ENCODE peak calls at places on chromosomes 7 and 10, in eight cellular contexts. W is choroid plexus epithelial cell; R is CD8-positive, alpha-beta T cell; L is foreskin fibroblast; E is colonic mucosa; O is Karpas-422; B is brain microvascular endothelial cell; Q is epithelial cell of proximal tubule. K is an unnamed sample.
A peak's percentile ranks its signal among the peaks of the same experiment; 100 is the strongest.

GRCh38 chr7:151409555-151410404 is at the start of gene WDR86:
- DNase-seq in W (peak; percentile 45), R (no peak), L (no peak), E (no peak), O (no peak), B (no peak), Q (no peak), K (no peak)

GRCh38 chr7:157660971-157661610 is 324.3 kb downstream of the DNAJB6 start:
- DNase-seq in W (no peak), R (no peak), L (no peak), E (no peak), O (no peak), B (no peak), Q (no peak), K (no peak)

GRCh38 chr7:1738511-1738910 is 68.4 kb downstream of the ELFN1 start:
- DNase-seq in W (no peak), R (no peak), L (no peak), E (no peak), O (no peak), B (no peak), Q (no peak), K (no peak)

GRCh38 chr10:30562787-30563186 is 66.8 kb downstream of the LYZL2 start:
- DNase-seq in W (no peak), R (no peak), L (no peak), E (no peak), O (no peak), B (no peak), Q (no peak), K (peak; percentile 78)

GRCh38 chr7:761101-761500 is 34.0 kb upstream of the PRKAR1B start:
- DNase-seq in W (no peak), R (no peak), L (no peak), E (no peak), O (no peak), B (no peak), Q (no peak), K (no peak)

GRCh38 chr7:132972745-132973144 is 109.1 kb downstream of the CHCHD3 start:
- DNase-seq in W (no peak), R (no peak), L (no peak), E (no peak), O (no peak), B (no peak), Q (no peak), K (no peak)

GRCh38 chr10:3672220-3672619 is 112.8 kb downstream of the KLF6 start:
- DNase-seq in W (no peak), R (no peak), L (peak; percentile 9), E (no peak), O (no peak), B (no peak), Q (no peak), K (no peak)

GRCh38 chr10:29858352-29859267 is 200.8 kb downstream of the JCAD start:
- DNase-seq in W (peak; percentile 79), R (no peak), L (peak; percentile 93), E (peak; percentile 59), O (no peak), B (peak; percentile 52), Q (peak; percentile 52), K (no peak)

GRCh38 chr10:5550621-5551530 is 26.1 kb downstream of the CALML3 start:
- DNase-seq in W (peak; percentile 54), R (no peak), L (peak; percentile 29), E (peak; percentile 49), O (no peak), B (peak; percentile 44), Q (no peak), K (no peak)

GRCh38 chr7:111527545-111527944 is 34.7 kb downstream of the IMMP2L start:
- DNase-seq in W (no peak), R (no peak), L (no peak), E (no peak), O (peak; percentile 68), B (no peak), Q (no peak), K (no peak)

GRCh38 chr7:77464589-77464988 is 48.4 kb upstream of the GSAP start:
- DNase-seq in W (no peak), R (no peak), L (no peak), E (no peak), O (no peak), B (no peak), Q (no peak), K (no peak)

GRCh38 chr10:49762566-49762877 is 399 bp upstream of the OGDHL start:
- DNase-seq in W (no peak), R (no peak), L (no peak), E (no peak), O (no peak), B (no peak), Q (no peak), K (no peak)

GRCh38 chr7:86645676-86646276 is 2.1 kb downstream of the GRM3 start:
- DNase-seq in W (no peak), R (no peak), L (no peak), E (no peak), O (no peak), B (no peak), Q (no peak), K (no peak)

GRCh38 chr7:86645174-86645566 is 1.5 kb downstream of the GRM3 start:
- DNase-seq in W (no peak), R (no peak), L (no peak), E (no peak), O (no peak), B (no peak), Q (no peak), K (no peak)

GRCh38 chr7:86647340-86648094 is 3.8 kb downstream of the GRM3 start:
- DNase-seq in W (no peak), R (no peak), L (no peak), E (no peak), O (no peak), B (no peak), Q (no peak), K (no peak)

GRCh38 chr7:86644282-86645173 is 819 bp downstream of the GRM3 start:
- DNase-seq in W (no peak), R (no peak), L (no peak), E (no peak), O (no peak), B (no peak), Q (no peak), K (no peak)

DNA sequence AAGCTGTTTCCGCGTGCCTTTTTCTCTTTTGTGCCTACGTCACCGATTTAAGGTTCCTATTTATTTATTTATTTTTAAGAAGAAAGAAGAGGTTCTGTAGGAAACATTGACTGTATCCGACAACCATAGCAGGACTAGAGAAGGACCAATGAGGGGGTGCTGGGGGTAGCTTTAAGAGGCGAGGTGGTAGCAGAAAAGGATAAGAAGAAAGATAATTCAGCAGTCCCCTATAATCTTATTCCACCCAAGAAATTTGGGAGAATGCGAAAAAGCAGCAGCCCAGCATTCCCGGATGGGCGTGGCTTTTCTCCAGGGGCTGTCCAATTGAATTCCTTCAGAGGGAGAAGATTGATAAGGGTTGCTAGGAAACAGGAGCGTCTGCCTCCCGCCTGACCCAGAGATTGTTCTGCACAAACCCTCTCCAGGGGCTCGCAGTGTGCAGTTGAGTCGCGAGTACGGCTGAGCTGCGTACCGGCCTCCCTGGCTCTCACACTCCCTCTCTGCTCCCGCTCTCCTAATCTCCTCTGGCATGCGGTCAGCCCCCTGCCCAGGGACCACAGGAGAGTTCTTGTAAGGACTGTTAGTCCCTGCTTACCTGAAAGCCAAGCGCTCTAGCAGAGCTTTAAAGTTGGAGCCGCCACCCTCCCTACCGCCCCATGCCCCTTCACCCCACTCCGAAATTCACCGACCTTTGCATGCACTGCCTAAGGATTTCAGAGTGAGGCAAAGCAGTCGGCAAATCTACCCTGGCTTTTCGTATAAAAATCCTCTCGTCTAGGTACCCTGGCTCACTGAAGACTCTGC is at the start of gene GRM3:
- DNase-seq in W (no peak), R (no peak), L (no peak), E (no peak), O (no peak), B (peak; percentile 0), Q (no peak), K (no peak)
- H3K4me3 ChIP-seq in W (no peak within 1 kb of the TSS), R (no peak within 1 kb of the TSS), L (no peak within 1 kb of the TSS), E (no peak within 1 kb of the TSS), O (no peak within 1 kb of the TSS), B (peak within 1 kb of the TSS; percentile 33), Q (no peak within 1 kb of the TSS), K (no peak within 1 kb of the TSS)

GRCh38 chr10:81917666-81918065 is 42.7 kb downstream of the NRG3 start:
- DNase-seq in W (no peak), R (no peak), L (no peak), E (no peak), O (no peak), B (no peak), Q (no peak), K (no peak)
- H3K4me3 ChIP-seq in W (no peak overlapping the region), R (no peak overlapping the region), L (no peak overlapping the region), E (no peak overlapping the region), O (no peak overlapping the region), B (no peak overlapping the region), Q (no peak overlapping the region), K (no peak overlapping the region)

DNA sequence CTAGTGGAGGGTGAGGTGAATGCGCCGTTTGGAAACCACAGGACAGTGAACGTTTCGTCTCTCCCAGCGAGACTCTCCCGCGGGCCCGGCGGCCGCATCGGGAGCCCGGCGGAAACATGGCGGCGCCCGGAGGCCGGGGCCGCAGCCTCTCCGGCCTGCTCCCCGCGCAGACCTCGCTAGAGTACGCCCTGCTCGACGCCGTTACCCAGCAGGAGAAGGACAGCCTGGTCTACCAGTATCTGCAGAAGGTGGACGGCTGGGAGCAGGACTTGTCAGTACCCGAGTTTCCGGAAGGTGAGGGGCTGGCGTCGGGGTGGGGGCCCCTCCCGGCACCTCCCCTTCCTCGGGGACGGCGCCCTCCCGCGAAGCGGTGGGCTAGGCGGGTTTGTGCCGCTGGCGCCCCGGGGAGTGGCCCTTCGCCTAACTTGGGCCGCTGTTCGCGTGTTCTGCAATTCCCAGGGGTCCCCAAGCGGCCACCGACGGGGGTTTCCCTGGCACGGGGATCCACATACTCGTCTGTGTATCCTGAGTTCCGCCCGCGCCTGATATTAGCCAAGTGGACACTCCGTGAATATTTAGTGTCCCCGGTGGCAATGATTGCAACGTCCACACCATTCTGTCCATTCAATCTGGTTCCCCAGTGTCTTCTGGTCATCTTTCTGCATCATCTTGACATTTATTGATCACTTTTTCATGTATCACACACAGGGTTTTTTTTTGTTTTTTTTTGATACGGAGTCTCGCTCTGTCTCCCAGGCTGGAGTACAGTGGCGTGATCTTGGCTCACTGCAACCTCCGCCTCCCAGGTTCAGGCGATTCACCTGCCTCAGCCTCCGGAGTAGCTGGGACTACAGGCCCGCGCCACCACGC is 531 bp downstream of the NHLRC2 start:
- DNase-seq in W (peak; percentile 54), R (no peak), L (peak; percentile 57), E (peak; percentile 62), O (peak; percentile 84), B (peak; percentile 41), Q (no peak), K (peak; percentile 35)
- H3K4me3 ChIP-seq in W (peak overlapping the region; percentile 87), R (peak overlapping the region; percentile 76), L (peak overlapping the region; percentile 90), E (peak overlapping the region; percentile 96), O (peak overlapping the region; percentile 87), B (peak overlapping the region; percentile 83), Q (peak overlapping the region; percentile 91), K (peak overlapping the region; percentile 87)

DNA sequence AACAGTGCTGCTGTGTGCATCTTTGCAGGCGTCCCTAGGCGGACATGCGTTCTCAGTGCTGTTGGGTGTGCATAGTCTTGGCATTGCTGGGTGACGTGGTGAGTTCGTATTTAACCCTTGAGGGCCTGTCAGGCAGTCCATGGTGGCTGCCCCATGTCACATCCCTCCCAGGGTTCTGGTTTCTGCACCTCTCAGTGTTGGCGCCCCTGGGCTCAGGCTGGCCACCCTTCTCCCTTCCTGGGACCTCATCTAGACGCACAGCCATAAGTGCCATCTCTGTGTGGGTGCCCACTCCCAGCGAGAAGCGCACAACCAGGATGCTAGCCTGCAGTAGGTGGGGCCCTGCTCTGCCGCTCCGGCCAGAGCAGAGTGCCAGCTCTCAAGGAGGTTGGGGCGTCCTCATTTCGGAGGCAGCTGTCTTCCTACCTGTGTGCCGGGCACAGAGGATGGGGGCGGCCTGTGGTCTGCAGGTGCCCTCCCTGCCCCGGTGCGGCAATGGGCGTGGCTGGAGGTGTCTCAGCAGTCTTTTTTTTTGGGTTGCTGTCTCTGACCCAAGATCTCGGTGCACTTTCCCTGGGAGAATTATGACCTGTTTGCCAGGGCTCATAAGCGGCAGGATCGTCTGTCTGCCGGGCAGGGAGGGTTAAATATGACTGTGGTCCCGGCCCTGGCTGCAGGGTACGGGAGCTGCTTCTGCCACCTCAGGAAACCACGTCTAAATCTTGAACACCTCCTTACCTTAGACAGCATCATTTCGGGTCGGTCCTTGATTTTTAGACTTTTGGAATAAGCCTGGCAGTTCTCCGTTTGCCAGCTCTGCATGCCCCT is 6.5 kb downstream of the INPP5A start:
- DNase-seq in W (no peak), R (no peak), L (no peak), E (no peak), O (no peak), B (no peak), Q (no peak), K (no peak)
- H3K4me3 ChIP-seq in W (no peak overlapping the region), R (peak overlapping the region; percentile 56), L (no peak overlapping the region), E (no peak overlapping the region), O (no peak overlapping the region), B (no peak overlapping the region), Q (peak overlapping the region; percentile 40), K (no peak overlapping the region)